ENCODE peak calls at places on chromosomes 5 and 9, in six cellular contexts. One of them, this sample, is unnamed.
A peak's percentile ranks its signal among the peaks of the same experiment; 100 is the strongest.

GRCh38 chr5:91288117-91288516 is 95.0 kb downstream of the ARRDC3 start:
- DNase-seq in hepatocyte: peak; percentile 36
- DNase-seq in retinal pigment epithelial cell: no peak
- DNase-seq in SJSA1: no peak
- DNase-seq in IMR-90: peak; percentile 90
- DNase-seq in fibroblast of the aortic adventitia: peak; percentile 94
- DNase-seq in this sample: peak; percentile 92

GRCh38 chr5:34789021-34789531 is 49.9 kb upstream of the TTC23L start:
- DNase-seq in fibroblast of the aortic adventitia: peak; percentile 87
- DNase-seq in hepatocyte: no peak
- DNase-seq in IMR-90: peak; percentile 47
- DNase-seq in SJSA1: no peak
- DNase-seq in retinal pigment epithelial cell: no peak
- DNase-seq in this sample: peak; percentile 73

GRCh38 chr5:181243020-181243520 is 636 bp downstream of the RACK1 start:
- DNase-seq in IMR-90: no peak
- DNase-seq in SJSA1: no peak
- DNase-seq in fibroblast of the aortic adventitia: no peak
- DNase-seq in retinal pigment epithelial cell: no peak
- DNase-seq in hepatocyte: peak; percentile 32
- DNase-seq in this sample: no peak

GRCh38 chr5:14806452-14806851 is 65.1 kb downstream of the ANKH start:
- DNase-seq in fibroblast of the aortic adventitia: peak; percentile 87
- DNase-seq in retinal pigment epithelial cell: no peak
- DNase-seq in IMR-90: peak; percentile 89
- DNase-seq in SJSA1: peak; percentile 54
- DNase-seq in hepatocyte: no peak
- DNase-seq in this sample: peak; percentile 51

GRCh38 chr5:135458921-135459331 is 6.8 kb upstream of the TIFAB start:
- DNase-seq in retinal pigment epithelial cell: peak; percentile 62
- DNase-seq in IMR-90: peak; percentile 35
- DNase-seq in fibroblast of the aortic adventitia: peak; percentile 72
- DNase-seq in SJSA1: peak; percentile 52
- DNase-seq in hepatocyte: no peak
- DNase-seq in this sample: peak; percentile 66

GRCh38 chr5:135977375-135977928 is 22.7 kb upstream of the LECT2 start:
- DNase-seq in retinal pigment epithelial cell: peak; percentile 67
- DNase-seq in SJSA1: no peak
- DNase-seq in hepatocyte: peak; percentile 79
- DNase-seq in IMR-90: peak; percentile 30
- DNase-seq in fibroblast of the aortic adventitia: no peak
- DNase-seq in this sample: peak; percentile 54

GRCh38 chr9:112271466-112272098 is 61.8 kb downstream of the PTBP3 start:
- DNase-seq in IMR-90: peak; percentile 62
- DNase-seq in retinal pigment epithelial cell: no peak
- DNase-seq in SJSA1: no peak
- DNase-seq in fibroblast of the aortic adventitia: peak; percentile 4
- DNase-seq in hepatocyte: no peak
- DNase-seq in this sample: no peak

GRCh38 chr9:128946945-128947422 is 419 bp downstream of the DOLK start:
- DNase-seq in fibroblast of the aortic adventitia: peak; percentile 28
- DNase-seq in hepatocyte: peak; percentile 46
- DNase-seq in SJSA1: no peak
- DNase-seq in retinal pigment epithelial cell: no peak
- DNase-seq in IMR-90: peak; percentile 11
- DNase-seq in this sample: peak; percentile 30

GRCh38 chr5:42950466-42951168 is 89.5 kb downstream of the ANXA2R start:
- DNase-seq in SJSA1: peak; percentile 88
- DNase-seq in IMR-90: peak; percentile 100
- DNase-seq in fibroblast of the aortic adventitia: peak; percentile 99
- DNase-seq in hepatocyte: no peak
- DNase-seq in retinal pigment epithelial cell: peak; percentile 100
- DNase-seq in this sample: peak; percentile 100

GRCh38 chr9:89639367-89639795 is 34.6 kb downstream of the GADD45G start:
- DNase-seq in retinal pigment epithelial cell: no peak
- DNase-seq in hepatocyte: no peak
- DNase-seq in fibroblast of the aortic adventitia: peak; percentile 6
- DNase-seq in IMR-90: no peak
- DNase-seq in SJSA1: no peak
- DNase-seq in this sample: no peak

GRCh38 chr5:120413706-120414105 is 50.4 kb upstream of the PRR16 start:
- DNase-seq in SJSA1: peak; percentile 78
- DNase-seq in retinal pigment epithelial cell: peak; percentile 51
- DNase-seq in hepatocyte: no peak
- DNase-seq in IMR-90: no peak
- DNase-seq in fibroblast of the aortic adventitia: peak; percentile 72
- DNase-seq in this sample: peak; percentile 53

GRCh38 chr5:178356459-178356872 is 123.9 kb upstream of the PHYKPL start:
- DNase-seq in SJSA1: no peak
- DNase-seq in fibroblast of the aortic adventitia: no peak
- DNase-seq in retinal pigment epithelial cell: no peak
- DNase-seq in IMR-90: no peak
- DNase-seq in hepatocyte: no peak
- DNase-seq in this sample: no peak

GRCh38 chr9:123725389-123725788 is 204.5 kb downstream of the DENND1A start:
- DNase-seq in hepatocyte: peak; percentile 23
- DNase-seq in IMR-90: peak; percentile 13
- DNase-seq in retinal pigment epithelial cell: no peak
- DNase-seq in SJSA1: no peak
- DNase-seq in fibroblast of the aortic adventitia: peak; percentile 30
- DNase-seq in this sample: no peak

GRCh38 chr5:73709536-73710129 is 83.6 kb downstream of the ARHGEF28 start:
- DNase-seq in retinal pigment epithelial cell: no peak
- DNase-seq in fibroblast of the aortic adventitia: no peak
- DNase-seq in SJSA1: no peak
- DNase-seq in hepatocyte: no peak
- DNase-seq in IMR-90: peak; percentile 45
- DNase-seq in this sample: peak; percentile 22

DNA sequence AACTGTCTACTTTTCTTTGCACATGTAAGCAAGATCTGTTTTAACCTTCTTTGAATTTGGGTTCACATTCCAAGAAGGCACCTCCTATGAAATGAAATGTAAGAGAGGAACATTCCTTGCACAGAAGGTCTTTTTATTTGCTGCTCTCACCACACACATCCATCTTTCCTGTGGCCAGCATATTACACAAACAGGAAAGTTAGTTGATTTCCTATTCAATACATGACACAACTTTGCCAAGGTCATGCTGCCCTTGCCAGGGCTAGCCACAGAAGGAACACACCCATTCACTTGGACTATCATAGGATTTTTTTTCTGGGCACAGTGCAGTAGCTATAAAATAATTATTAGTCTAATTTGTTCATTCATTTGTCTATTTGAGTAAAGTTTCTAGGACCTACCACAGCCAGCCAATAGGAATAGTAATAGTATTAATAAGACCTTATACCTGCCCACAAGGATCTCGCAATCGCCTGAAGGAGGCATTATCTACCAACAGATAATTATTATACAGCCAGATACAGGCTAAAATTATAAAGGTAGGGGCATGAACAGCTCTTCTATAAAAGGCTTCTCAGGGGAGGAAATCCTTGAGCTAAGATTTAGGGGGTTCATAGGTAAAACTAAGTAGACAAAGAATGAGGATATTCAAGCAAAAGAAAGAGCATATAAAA is 78.1 kb upstream of the NREP start:
- DNase-seq in hepatocyte: no peak
- DNase-seq in fibroblast of the aortic adventitia: peak; percentile 64
- DNase-seq in retinal pigment epithelial cell: no peak
- DNase-seq in IMR-90: peak; percentile 32
- DNase-seq in SJSA1: no peak
- DNase-seq in this sample: peak; percentile 41
- H3K4me3 ChIP-seq in hepatocyte: no peak overlapping the region
- H3K4me3 ChIP-seq in fibroblast of the aortic adventitia: no peak overlapping the region
- H3K4me3 ChIP-seq in retinal pigment epithelial cell: no peak overlapping the region
- H3K4me3 ChIP-seq in IMR-90: no peak overlapping the region
- H3K4me3 ChIP-seq in SJSA1: no peak overlapping the region
- H3K4me3 ChIP-seq in this sample: no peak overlapping the region

DNA sequence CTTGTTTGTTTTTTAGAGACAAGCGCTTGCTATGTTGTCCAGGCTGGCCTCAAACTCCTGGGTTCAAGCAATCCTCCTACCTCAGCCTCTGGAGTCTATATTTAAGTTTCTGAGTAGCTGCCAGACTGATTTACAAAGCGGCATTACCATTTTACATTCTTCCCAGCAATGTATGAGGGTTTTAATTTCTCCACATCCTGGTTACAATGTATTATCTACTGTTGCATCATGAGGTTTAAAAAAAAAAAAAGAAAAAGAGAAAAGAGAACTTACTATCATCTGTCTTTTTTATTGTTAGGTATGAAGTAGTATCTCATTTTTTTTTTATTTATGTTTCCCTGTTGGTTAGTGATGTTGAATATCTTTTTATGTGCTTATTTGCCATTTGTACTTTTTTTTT is 18.9 kb upstream of the CLINT1 start:
- DNase-seq in IMR-90: no peak
- DNase-seq in hepatocyte: no peak
- DNase-seq in retinal pigment epithelial cell: no peak
- DNase-seq in SJSA1: no peak
- DNase-seq in fibroblast of the aortic adventitia: peak; percentile 48
- DNase-seq in this sample: no peak
- H3K4me3 ChIP-seq in IMR-90: no peak overlapping the region
- H3K4me3 ChIP-seq in hepatocyte: no peak overlapping the region
- H3K4me3 ChIP-seq in retinal pigment epithelial cell: no peak overlapping the region
- H3K4me3 ChIP-seq in SJSA1: no peak overlapping the region
- H3K4me3 ChIP-seq in fibroblast of the aortic adventitia: no peak overlapping the region
- H3K4me3 ChIP-seq in this sample: no peak overlapping the region

DNA sequence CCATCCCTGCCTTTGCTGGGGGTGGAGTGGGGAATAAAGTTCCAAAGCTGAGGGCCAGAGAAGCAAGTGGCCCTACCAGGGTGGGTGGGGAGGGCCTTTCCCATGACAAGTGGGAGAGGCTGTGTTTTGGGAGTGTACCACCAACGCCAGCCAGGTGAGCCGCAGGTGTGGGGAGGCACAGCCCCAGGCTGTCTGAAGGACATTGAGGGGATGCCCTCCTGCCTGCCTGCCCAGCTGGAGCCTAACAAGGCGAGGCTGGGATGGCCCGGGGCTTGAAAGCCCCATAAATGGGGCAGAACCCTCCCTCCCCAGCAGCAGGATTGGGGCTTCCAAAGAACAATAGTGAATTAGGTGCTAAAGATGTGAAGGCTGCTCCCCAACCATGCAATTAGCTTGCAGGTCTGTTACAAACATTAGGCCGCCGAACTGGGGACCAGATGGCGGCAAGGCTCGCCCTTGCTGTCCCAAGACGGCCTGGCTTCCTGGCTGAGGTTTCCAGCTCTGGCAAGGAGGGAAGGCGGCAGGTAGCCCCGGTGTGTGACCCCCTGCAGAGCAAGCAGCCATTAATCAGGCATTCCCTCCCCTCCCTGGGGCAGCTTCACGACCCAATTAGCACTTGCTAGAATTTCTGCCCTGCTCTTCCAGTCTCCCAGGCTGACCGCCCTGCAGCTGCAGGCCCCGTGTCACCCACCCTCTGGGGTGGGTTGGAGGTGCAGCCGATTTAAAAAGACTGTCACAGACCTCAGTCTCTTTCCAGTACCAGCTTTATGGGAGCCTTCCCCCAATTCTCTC is 42.9 kb downstream of the FGF18 start:
- DNase-seq in fibroblast of the aortic adventitia: no peak
- DNase-seq in IMR-90: no peak
- DNase-seq in hepatocyte: no peak
- DNase-seq in SJSA1: no peak
- DNase-seq in retinal pigment epithelial cell: no peak
- DNase-seq in this sample: no peak
- H3K4me3 ChIP-seq in fibroblast of the aortic adventitia: no peak overlapping the region
- H3K4me3 ChIP-seq in IMR-90: no peak overlapping the region
- H3K4me3 ChIP-seq in hepatocyte: no peak overlapping the region
- H3K4me3 ChIP-seq in SJSA1: no peak overlapping the region
- H3K4me3 ChIP-seq in retinal pigment epithelial cell: no peak overlapping the region
- H3K4me3 ChIP-seq in this sample: no peak overlapping the region

GRCh38 chr9:14245901-14246525 is 67.9 kb downstream of the NFIB start:
- DNase-seq in hepatocyte: no peak
- DNase-seq in IMR-90: peak; percentile 51
- DNase-seq in SJSA1: peak; percentile 67
- DNase-seq in retinal pigment epithelial cell: peak; percentile 75
- DNase-seq in fibroblast of the aortic adventitia: peak; percentile 81
- DNase-seq in this sample: peak; percentile 78
- H3K4me3 ChIP-seq in hepatocyte: no peak overlapping the region
- H3K4me3 ChIP-seq in IMR-90: no peak overlapping the region
- H3K4me3 ChIP-seq in SJSA1: no peak overlapping the region
- H3K4me3 ChIP-seq in retinal pigment epithelial cell: peak overlapping the region; percentile 1
- H3K4me3 ChIP-seq in fibroblast of the aortic adventitia: no peak overlapping the region
- H3K4me3 ChIP-seq in this sample: no peak overlapping the region

This sample was measured in fibroblast of pulmonary artery.